ENCODE peak calls at places on chromosomes 4 and X, in six cellular contexts. One of them, this sample, is unnamed.
A peak's percentile ranks its signal among the peaks of the same experiment; 100 is the strongest.

GRCh38 chrX:150421816-150422215 is 58.7 kb downstream of the MAMLD1 start:
- DNase-seq in GM12892: no peak
- DNase-seq in K562: no peak
- DNase-seq in HepG2: no peak
- DNase-seq in GM12878: no peak
- DNase-seq in H1: no peak
- DNase-seq in this sample: no peak

GRCh38 chr4:121794505-121795192 is 6.5 kb upstream of the EXOSC9 start:
- DNase-seq in HepG2: peak; percentile 79
- DNase-seq in GM12878: no peak
- DNase-seq in GM12892: no peak
- DNase-seq in K562: peak; percentile 83
- DNase-seq in H1: no peak
- DNase-seq in this sample: no peak

GRCh38 chr4:26183017-26183416 is 137.8 kb upstream of the RBPJ start:
- DNase-seq in H1: no peak
- DNase-seq in HepG2: no peak
- DNase-seq in GM12892: no peak
- DNase-seq in GM12878: no peak
- DNase-seq in K562: no peak
- DNase-seq in this sample: no peak

GRCh38 chr4:48974979-48975640 is 11.0 kb upstream of the CWH43 start:
- DNase-seq in GM12892: no peak
- DNase-seq in H1: no peak
- DNase-seq in HepG2: no peak
- DNase-seq in K562: no peak
- DNase-seq in GM12878: no peak
- DNase-seq in this sample: no peak

GRCh38 chr4:26204249-26204825 is 116.5 kb upstream of the RBPJ start:
- DNase-seq in K562: no peak
- DNase-seq in HepG2: no peak
- DNase-seq in GM12878: no peak
- DNase-seq in H1: no peak
- DNase-seq in GM12892: no peak
- DNase-seq in this sample: no peak

GRCh38 chr4:113575391-113575790 is 186.1 kb downstream of the CAMK2D start:
- DNase-seq in GM12892: no peak
- DNase-seq in H1: no peak
- DNase-seq in HepG2: no peak
- DNase-seq in K562: no peak
- DNase-seq in GM12878: no peak
- DNase-seq in this sample: no peak

GRCh38 chrX:119708936-119709335 is 16.0 kb upstream of the SEPTIN6 start:
- DNase-seq in GM12892: no peak
- DNase-seq in K562: no peak
- DNase-seq in GM12878: no peak
- DNase-seq in HepG2: no peak
- DNase-seq in H1: no peak
- DNase-seq in this sample: no peak

GRCh38 chrX:131841496-131842410 is 181.3 kb upstream of the STK26 start:
- DNase-seq in GM12878: no peak
- DNase-seq in K562: peak; percentile 68
- DNase-seq in HepG2: peak; percentile 50
- DNase-seq in H1: peak; percentile 49
- DNase-seq in GM12892: peak; percentile 44
- DNase-seq in this sample: peak; percentile 35

GRCh38 chr4:108683479-108683878 is 33.1 kb downstream of the OSTC start:
- DNase-seq in GM12878: no peak
- DNase-seq in K562: no peak
- DNase-seq in HepG2: peak; percentile 15
- DNase-seq in H1: no peak
- DNase-seq in GM12892: no peak
- DNase-seq in this sample: no peak

GRCh38 chrX:18278448-18278847 is 57.8 kb upstream of the BEND2 start:
- DNase-seq in HepG2: no peak
- DNase-seq in K562: no peak
- DNase-seq in GM12892: no peak
- DNase-seq in GM12878: no peak
- DNase-seq in H1: no peak
- DNase-seq in this sample: no peak

GRCh38 chr4:162610116-162610515 is 446.3 kb upstream of the FSTL5 start:
- DNase-seq in K562: no peak
- DNase-seq in H1: no peak
- DNase-seq in GM12878: no peak
- DNase-seq in GM12892: no peak
- DNase-seq in HepG2: no peak
- DNase-seq in this sample: no peak

GRCh38 chr4:5010984-5011383 is 8.3 kb downstream of the CYTL1 start:
- DNase-seq in K562: no peak
- DNase-seq in HepG2: no peak
- DNase-seq in GM12892: no peak
- DNase-seq in GM12878: no peak
- DNase-seq in H1: no peak
- DNase-seq in this sample: no peak

GRCh38 chr4:139768913-139769312 is 103.3 kb downstream of the MGST2 start:
- DNase-seq in K562: no peak
- DNase-seq in H1: peak; percentile 47
- DNase-seq in HepG2: peak; percentile 36
- DNase-seq in GM12892: no peak
- DNase-seq in GM12878: no peak
- DNase-seq in this sample: no peak

GRCh38 chr4:105058177-105058812 is 88.4 kb upstream of the TET2 start:
- DNase-seq in K562: no peak
- DNase-seq in GM12878: peak; percentile 58
- DNase-seq in GM12892: no peak
- DNase-seq in HepG2: no peak
- DNase-seq in H1: no peak
- DNase-seq in this sample: no peak

GRCh38 chrX:103716967-103717366 is 6.3 kb downstream of the TMEM31 start:
- DNase-seq in H1: no peak
- DNase-seq in GM12878: no peak
- DNase-seq in K562: no peak
- DNase-seq in GM12892: no peak
- DNase-seq in HepG2: no peak
- DNase-seq in this sample: no peak

GRCh38 chr4:186061919-186062318 is 7.0 kb upstream of the TLR3 start:
- DNase-seq in GM12892: no peak
- DNase-seq in K562: no peak
- DNase-seq in GM12878: no peak
- DNase-seq in H1: no peak
- DNase-seq in HepG2: no peak
- DNase-seq in this sample: no peak

GRCh38 chr4:144906181-144906895 is 191.7 kb downstream of the ANAPC10 start:
- DNase-seq in GM12892: no peak
- DNase-seq in GM12878: peak; percentile 38
- DNase-seq in K562: no peak
- DNase-seq in H1: no peak
- DNase-seq in HepG2: no peak
- DNase-seq in this sample: no peak

GRCh38 chr4:19809989-19810388 is 441.7 kb upstream of the SLIT2 start:
- DNase-seq in H1: no peak
- DNase-seq in GM12878: no peak
- DNase-seq in HepG2: no peak
- DNase-seq in K562: no peak
- DNase-seq in GM12892: no peak
- DNase-seq in this sample: no peak

GRCh38 chrX:106672527-106672926 is 54.0 kb upstream of the RNF128 start:
- DNase-seq in GM12878: no peak
- DNase-seq in H1: no peak
- DNase-seq in GM12892: no peak
- DNase-seq in K562: no peak
- DNase-seq in HepG2: no peak
- DNase-seq in this sample: no peak

GRCh38 chr4:130092187-130093015 is 996.4 kb downstream of the C4orf33 start:
- DNase-seq in GM12878: no peak
- DNase-seq in H1: no peak
- DNase-seq in HepG2: no peak
- DNase-seq in K562: no peak
- DNase-seq in GM12892: no peak
- DNase-seq in this sample: no peak

DNA sequence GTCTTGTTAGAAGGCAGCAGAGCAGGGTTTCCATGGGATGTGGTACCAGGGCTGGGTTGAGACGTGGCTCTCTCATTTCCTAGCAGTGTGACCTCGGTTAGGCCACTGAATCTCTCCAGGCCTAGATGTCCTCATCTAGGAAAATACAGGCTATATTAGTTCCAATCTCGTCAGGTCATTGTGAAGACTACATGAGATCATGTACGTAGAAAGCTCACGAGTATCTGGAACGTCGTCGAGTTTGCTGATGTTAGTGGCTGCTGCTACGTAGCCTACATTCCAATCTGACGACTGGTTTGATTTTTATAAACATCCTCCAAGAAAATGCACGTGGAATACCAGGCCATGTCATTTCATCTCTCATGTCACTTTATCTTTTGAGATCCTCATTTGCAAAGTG is 278.3 kb upstream of the GATB start:
- DNase-seq in K562: no peak
- DNase-seq in H1: no peak
- DNase-seq in GM12892: no peak
- DNase-seq in HepG2: no peak
- DNase-seq in GM12878: no peak
- DNase-seq in this sample: no peak
- TF ChIP-seq POLR2AphosphoS5 in K562: no peak
- TF ChIP-seq POLR2AphosphoS5 in H1: no peak
- TF ChIP-seq POLR2AphosphoS5 in GM12892: no peak
- TF ChIP-seq POLR2AphosphoS5 in HepG2: no peak
- TF ChIP-seq POLR2AphosphoS5 in GM12878: no peak
- TF ChIP-seq POLR2AphosphoS5 in this sample: no peak

DNA sequence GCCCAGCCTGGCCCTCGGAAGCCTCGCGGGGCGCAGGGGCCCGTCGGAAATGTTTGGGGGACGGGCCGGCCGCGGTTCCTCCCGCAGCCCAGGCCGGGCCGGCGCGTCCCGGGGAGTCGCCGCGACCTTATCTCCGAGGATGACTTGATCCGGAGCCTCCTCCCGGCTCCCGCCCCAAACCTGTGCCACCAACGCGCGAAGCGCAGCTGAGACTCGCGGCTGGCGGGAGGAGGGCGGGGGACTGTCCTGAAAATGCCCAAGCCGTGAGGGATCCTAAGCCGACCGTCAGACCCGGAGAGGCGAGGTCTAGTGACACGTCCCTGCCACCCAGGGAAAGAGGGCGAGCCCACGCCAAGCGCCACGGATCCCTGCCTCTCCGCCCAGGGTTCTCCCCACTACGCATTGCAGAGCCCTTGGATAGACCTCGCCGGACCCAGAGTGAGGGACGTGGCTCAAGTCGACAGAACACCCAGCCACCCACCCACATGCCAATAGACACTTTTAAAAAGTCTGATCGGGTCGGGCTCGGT is 26.9 kb downstream of the UTP14A start:
- DNase-seq in HepG2: no peak
- DNase-seq in K562: peak; percentile 63
- DNase-seq in GM12892: peak; percentile 27
- DNase-seq in H1: no peak
- DNase-seq in GM12878: no peak
- DNase-seq in this sample: no peak
- TF ChIP-seq TAF1 in HepG2: no peak
- TF ChIP-seq TAF1 in K562: no peak
- TF ChIP-seq TAF1 in GM12892: no peak
- TF ChIP-seq TAF1 in H1: no peak
- TF ChIP-seq TAF1 in GM12878: no peak
- TF ChIP-seq TAF1 in this sample: no peak

GRCh38 chr4:152534541-152535231 is 1.2 kb downstream of the FBXW7 start:
- DNase-seq in GM12892: no peak
- DNase-seq in HepG2: no peak
- DNase-seq in H1: peak; percentile 58
- DNase-seq in K562: peak; percentile 19
- DNase-seq in GM12878: no peak
- DNase-seq in this sample: no peak

GRCh38 chr4:152535236-152535902 is 523 bp downstream of the FBXW7 start:
- DNase-seq in HepG2: no peak
- DNase-seq in H1: peak; percentile 49
- DNase-seq in GM12892: no peak
- DNase-seq in K562: peak; percentile 40
- DNase-seq in GM12878: no peak
- DNase-seq in this sample: no peak

GRCh38 chr4:152537881-152538280 is 2.0 kb upstream of the FBXW7 start:
- DNase-seq in HepG2: no peak
- DNase-seq in GM12892: no peak
- DNase-seq in H1: no peak
- DNase-seq in K562: no peak
- DNase-seq in GM12878: no peak
- DNase-seq in this sample: no peak

GRCh38 chr4:152536545-152537182 is 772 bp upstream of the FBXW7 start:
- DNase-seq in GM12878: no peak
- DNase-seq in K562: peak; percentile 28
- DNase-seq in H1: no peak
- DNase-seq in GM12892: no peak
- DNase-seq in HepG2: peak; percentile 50
- DNase-seq in this sample: no peak

GRCh38 chr4:152535903-152536544 is at the start of gene FBXW7:
- DNase-seq in GM12878: peak; percentile 98
- DNase-seq in HepG2: peak; percentile 98
- DNase-seq in GM12892: peak; percentile 82
- DNase-seq in H1: peak; percentile 99
- DNase-seq in K562: peak; percentile 94
- DNase-seq in this sample: peak; percentile 86
- TF ChIP-seq POLR2A in GM12878: peak; percentile 90
- TF ChIP-seq POLR2A in HepG2: peak; percentile 75
- TF ChIP-seq POLR2A in GM12892: peak; percentile 75
- TF ChIP-seq POLR2A in H1: peak; percentile 60
- TF ChIP-seq POLR2A in K562: peak; percentile 93
- TF ChIP-seq POLR2A in this sample: peak; percentile 48

GRCh38 chr4:169663402-169663801 is 43.0 kb downstream of the CLCN3 start:
- DNase-seq in K562: no peak
- DNase-seq in GM12878: no peak
- DNase-seq in H1: no peak
- DNase-seq in GM12892: no peak
- DNase-seq in HepG2: no peak
- DNase-seq in this sample: no peak

GRCh38 chr4:169664615-169665014 is 44.2 kb downstream of the CLCN3 start:
- DNase-seq in HepG2: no peak
- DNase-seq in GM12878: no peak
- DNase-seq in H1: no peak
- DNase-seq in K562: no peak
- DNase-seq in GM12892: no peak
- DNase-seq in this sample: no peak

GRCh38 chr4:169662226-169662625 is 41.8 kb downstream of the CLCN3 start:
- DNase-seq in GM12878: no peak
- DNase-seq in K562: no peak
- DNase-seq in GM12892: no peak
- DNase-seq in H1: no peak
- DNase-seq in HepG2: no peak
- DNase-seq in this sample: no peak

GRCh38 chr4:169665039-169665732 is 44.8 kb downstream of the CLCN3 start:
- DNase-seq in GM12892: no peak
- DNase-seq in HepG2: no peak
- DNase-seq in GM12878: no peak
- DNase-seq in K562: peak; percentile 61
- DNase-seq in H1: no peak
- DNase-seq in this sample: no peak

DNA sequence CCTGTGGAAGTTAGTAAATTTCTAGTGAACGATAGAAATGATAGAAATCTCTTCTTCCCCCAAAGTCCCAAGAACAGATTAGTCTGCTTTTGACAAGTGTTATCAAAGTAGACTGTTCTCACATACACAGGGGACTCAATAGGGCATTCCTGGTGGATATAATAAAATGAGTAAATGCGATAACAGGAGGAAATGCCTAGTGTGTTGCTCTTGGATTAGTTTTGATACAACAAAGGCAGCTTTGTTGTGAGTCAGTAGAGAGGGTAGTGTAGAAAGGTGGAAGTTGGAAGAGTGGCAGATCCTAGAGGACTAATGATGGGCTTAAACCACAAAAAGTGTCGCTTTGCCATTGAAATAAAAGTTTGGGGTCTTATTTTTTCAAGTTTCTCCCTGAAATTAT is 43.5 kb downstream of the CLCN3 start:
- DNase-seq in GM12878: no peak
- DNase-seq in HepG2: peak; percentile 22
- DNase-seq in GM12892: no peak
- DNase-seq in H1: no peak
- DNase-seq in K562: no peak
- DNase-seq in this sample: no peak
- TF ChIP-seq POLR2AphosphoS5 in GM12878: no peak
- TF ChIP-seq POLR2AphosphoS5 in HepG2: no peak
- TF ChIP-seq POLR2AphosphoS5 in GM12892: no peak
- TF ChIP-seq POLR2AphosphoS5 in H1: no peak
- TF ChIP-seq POLR2AphosphoS5 in K562: no peak
- TF ChIP-seq POLR2AphosphoS5 in this sample: no peak